ENCODE peak calls at places on chromosomes 6 and 20, in five cellular contexts. One of them, this sample, is unnamed. For H3K4me1 and H3K36me3, the result is how much of the 10 kb centered on the place peaks cover.

GRCh38 chr6:65706436-65706835 is 590 bp downstream of the EYS start:
- DNase-seq in A673: no peak
- DNase-seq in fibroblast of lung: no peak
- DNase-seq in GM23248: no peak
- DNase-seq in cardiac muscle cell: no peak
- DNase-seq in this sample: no peak

GRCh38 chr6:29853245-29853644 is 25.6 kb downstream of the HLA-G start:
- DNase-seq in A673: no peak
- DNase-seq in fibroblast of lung: no peak
- DNase-seq in cardiac muscle cell: no peak
- DNase-seq in GM23248: no peak
- DNase-seq in this sample: no peak

GRCh38 chr6:165846123-165846966 is 183.3 kb upstream of the PDE10A start:
- DNase-seq in fibroblast of lung: peak
- DNase-seq in cardiac muscle cell: no peak
- DNase-seq in A673: no peak
- DNase-seq in GM23248: peak
- DNase-seq in this sample: no peak

GRCh38 chr20:58896820-58897219 is 44.3 kb downstream of the GNAS start:
- DNase-seq in GM23248: peak
- DNase-seq in A673: no peak
- DNase-seq in cardiac muscle cell: no peak
- DNase-seq in fibroblast of lung: no peak
- DNase-seq in this sample: no peak

GRCh38 chr20:52532674-52533073 is 341.1 kb upstream of the ZFP64 start:
- DNase-seq in fibroblast of lung: no peak
- DNase-seq in cardiac muscle cell: no peak
- DNase-seq in A673: no peak
- DNase-seq in GM23248: no peak
- DNase-seq in this sample: no peak

GRCh38 chr6:34967461-34967860 is 78.4 kb downstream of the ANKS1A start:
- DNase-seq in cardiac muscle cell: no peak
- DNase-seq in fibroblast of lung: no peak
- DNase-seq in A673: no peak
- DNase-seq in GM23248: no peak
- DNase-seq in this sample: no peak

GRCh38 chr6:124535746-124536145 is 426.5 kb upstream of the RNF217 start:
- DNase-seq in A673: no peak
- DNase-seq in cardiac muscle cell: no peak
- DNase-seq in GM23248: no peak
- DNase-seq in fibroblast of lung: peak
- DNase-seq in this sample: no peak

GRCh38 chr6:43823879-43824740 is 54.1 kb downstream of the VEGFA start:
- DNase-seq in cardiac muscle cell: no peak
- DNase-seq in fibroblast of lung: no peak
- DNase-seq in A673: peak
- DNase-seq in GM23248: no peak
- DNase-seq in this sample: no peak

GRCh38 chr20:52190437-52191131 is 995 bp downstream of the ZFP64 start:
- DNase-seq in GM23248: peak
- DNase-seq in A673: peak
- DNase-seq in fibroblast of lung: peak
- DNase-seq in cardiac muscle cell: peak
- DNase-seq in this sample: no peak

GRCh38 chr6:111995409-111995808 is 58.5 kb upstream of the CCN6 start:
- DNase-seq in GM23248: peak
- DNase-seq in A673: peak
- DNase-seq in fibroblast of lung: peak
- DNase-seq in cardiac muscle cell: no peak
- DNase-seq in this sample: no peak

GRCh38 chr6:130421567-130421966 is 55.8 kb downstream of the TMEM200A start:
- DNase-seq in fibroblast of lung: peak
- DNase-seq in GM23248: peak
- DNase-seq in A673: no peak
- DNase-seq in cardiac muscle cell: no peak
- DNase-seq in this sample: peak

GRCh38 chr20:50285376-50286173 is 94.9 kb downstream of the CEBPB start:
- DNase-seq in fibroblast of lung: peak
- DNase-seq in A673: no peak
- DNase-seq in cardiac muscle cell: no peak
- DNase-seq in GM23248: peak
- DNase-seq in this sample: peak

GRCh38 chr6:134577998-134578397 is 260.1 kb upstream of the SGK1 start:
- DNase-seq in cardiac muscle cell: peak
- DNase-seq in A673: no peak
- DNase-seq in fibroblast of lung: peak
- DNase-seq in GM23248: peak
- DNase-seq in this sample: no peak

GRCh38 chr20:62586799-62587198 is 55.5 kb upstream of the SLCO4A1 start:
- DNase-seq in cardiac muscle cell: no peak
- DNase-seq in GM23248: no peak
- DNase-seq in A673: no peak
- DNase-seq in fibroblast of lung: no peak
- DNase-seq in this sample: no peak

GRCh38 chr6:122853259-122853995 is 64.4 kb downstream of the SMPDL3A start:
- DNase-seq in fibroblast of lung: no peak
- DNase-seq in A673: no peak
- DNase-seq in cardiac muscle cell: no peak
- DNase-seq in GM23248: no peak
- DNase-seq in this sample: no peak

GRCh38 chr6:137823826-137824501 is 43.1 kb upstream of the TNFAIP3 start:
- DNase-seq in A673: peak
- DNase-seq in cardiac muscle cell: peak
- DNase-seq in fibroblast of lung: peak
- DNase-seq in GM23248: peak
- DNase-seq in this sample: no peak

GRCh38 chr20:23061713-23062561 is 12.5 kb upstream of the THBD start:
- DNase-seq in GM23248: peak
- DNase-seq in fibroblast of lung: peak
- DNase-seq in A673: peak
- DNase-seq in cardiac muscle cell: no peak
- DNase-seq in this sample: peak

GRCh38 chr20:12237772-12238171 is 320.1 kb downstream of the BTBD3 start:
- DNase-seq in fibroblast of lung: no peak
- DNase-seq in A673: no peak
- DNase-seq in cardiac muscle cell: no peak
- DNase-seq in GM23248: no peak
- DNase-seq in this sample: no peak

GRCh38 chr20:43541214-43541613 is 17.6 kb upstream of the SGK2 start:
- DNase-seq in fibroblast of lung: no peak
- DNase-seq in cardiac muscle cell: no peak
- DNase-seq in A673: no peak
- DNase-seq in GM23248: peak
- DNase-seq in this sample: no peak

GRCh38 chr6:44667668-44668390 is 280.3 kb downstream of the CDC5L start:
- DNase-seq in GM23248: no peak
- DNase-seq in cardiac muscle cell: peak
- DNase-seq in fibroblast of lung: no peak
- DNase-seq in A673: no peak
- DNase-seq in this sample: peak

GRCh38 chr20:62155428-62156253 is 12.1 kb downstream of the SS18L1 start:
- DNase-seq in GM23248: peak
- DNase-seq in fibroblast of lung: no peak
- DNase-seq in A673: no peak
- DNase-seq in cardiac muscle cell: no peak
- DNase-seq in this sample: no peak

GRCh38 chr6:129402244-129402643 is 307.7 kb downstream of the ARHGAP18 start:
- DNase-seq in A673: peak
- DNase-seq in fibroblast of lung: peak
- DNase-seq in cardiac muscle cell: no peak
- DNase-seq in GM23248: peak
- DNase-seq in this sample: peak

GRCh38 chr6:29516108-29516507 is 28.4 kb upstream of the MAS1L start:
- DNase-seq in fibroblast of lung: peak
- DNase-seq in cardiac muscle cell: no peak
- DNase-seq in A673: peak
- DNase-seq in GM23248: peak
- DNase-seq in this sample: peak

GRCh38 chr6:26075063-26075717 is 12.0 kb upstream of the HFE start:
- DNase-seq in A673: no peak
- DNase-seq in cardiac muscle cell: no peak
- DNase-seq in GM23248: no peak
- DNase-seq in fibroblast of lung: no peak
- DNase-seq in this sample: no peak

GRCh38 chr6:79946773-79947190 is 571 bp downstream of the ELOVL4 start:
- DNase-seq in A673: peak
- DNase-seq in GM23248: peak
- DNase-seq in fibroblast of lung: peak
- DNase-seq in cardiac muscle cell: peak
- DNase-seq in this sample: peak

DNA sequence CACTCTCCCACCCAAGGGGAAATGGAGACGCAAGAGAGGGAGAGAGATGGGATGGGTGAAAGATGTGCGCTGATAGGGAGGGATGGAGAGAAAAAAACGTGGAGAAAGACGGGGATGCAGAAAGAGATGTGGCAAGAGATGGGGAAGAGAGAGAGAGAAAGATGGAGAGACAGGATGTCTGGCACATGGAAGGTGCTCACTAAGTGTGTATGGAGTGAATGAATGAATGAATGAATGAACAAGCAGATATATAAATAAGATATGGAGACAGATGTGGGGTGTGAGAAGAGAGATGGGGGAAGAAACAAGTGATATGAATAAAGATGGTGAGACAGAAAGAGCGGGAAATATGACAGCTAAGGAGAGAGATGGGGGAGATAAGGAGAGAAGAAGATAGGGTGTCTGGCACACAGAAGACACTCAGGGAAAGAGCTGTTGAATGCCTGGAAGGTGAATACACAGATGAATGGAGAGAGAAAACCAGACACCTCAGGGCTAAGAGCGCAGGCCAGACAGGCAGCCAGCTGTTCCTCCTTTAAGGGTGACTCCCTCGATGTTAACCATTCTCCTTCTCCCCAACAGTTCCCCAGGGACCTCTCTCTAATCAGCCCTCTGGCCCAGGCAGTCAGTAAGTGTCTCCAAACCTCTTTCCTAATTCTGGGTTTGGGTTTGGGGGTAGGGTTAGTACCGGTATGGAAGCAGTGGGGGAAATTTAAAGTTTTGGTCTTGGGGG is 753 bp downstream of the TNF start:
- DNase-seq in fibroblast of lung: no peak
- DNase-seq in A673: peak
- DNase-seq in GM23248: no peak
- DNase-seq in cardiac muscle cell: no peak
- DNase-seq in this sample: no peak
- H3K4me1 ChIP-seq in fibroblast of lung: under half
- H3K4me1 ChIP-seq in A673: under half
- H3K4me1 ChIP-seq in GM23248: under half
- H3K4me1 ChIP-seq in cardiac muscle cell: under half
- H3K4me1 ChIP-seq in this sample: under half

GRCh38 chr20:48634641-48635040 is 193.2 kb downstream of the PREX1 start:
- DNase-seq in A673: no peak
- DNase-seq in fibroblast of lung: no peak
- DNase-seq in GM23248: no peak
- DNase-seq in cardiac muscle cell: no peak
- DNase-seq in this sample: no peak
- H3K36me3 ChIP-seq in A673: half or more
- H3K36me3 ChIP-seq in fibroblast of lung: under half
- H3K36me3 ChIP-seq in GM23248: under half
- H3K36me3 ChIP-seq in cardiac muscle cell: under half
- H3K36me3 ChIP-seq in this sample: under half

GRCh38 chr6:41199427-41200246 is 1.3 kb downstream of the TREML2 start:
- DNase-seq in A673: no peak
- DNase-seq in GM23248: no peak
- DNase-seq in cardiac muscle cell: no peak
- DNase-seq in fibroblast of lung: no peak
- DNase-seq in this sample: no peak

GRCh38 chr6:41201784-41202181 is 834 bp upstream of the TREML2 start:
- DNase-seq in fibroblast of lung: no peak
- DNase-seq in cardiac muscle cell: no peak
- DNase-seq in GM23248: no peak
- DNase-seq in A673: no peak
- DNase-seq in this sample: no peak

GRCh38 chr6:41200901-41201783 is at the start of gene TREML2:
- DNase-seq in fibroblast of lung: no peak
- DNase-seq in A673: no peak
- DNase-seq in cardiac muscle cell: no peak
- DNase-seq in GM23248: no peak
- DNase-seq in this sample: no peak

GRCh38 chr6:41197234-41197633 is 3.7 kb downstream of the TREML2 start:
- DNase-seq in cardiac muscle cell: no peak
- DNase-seq in A673: no peak
- DNase-seq in fibroblast of lung: no peak
- DNase-seq in GM23248: no peak
- DNase-seq in this sample: no peak

DNA sequence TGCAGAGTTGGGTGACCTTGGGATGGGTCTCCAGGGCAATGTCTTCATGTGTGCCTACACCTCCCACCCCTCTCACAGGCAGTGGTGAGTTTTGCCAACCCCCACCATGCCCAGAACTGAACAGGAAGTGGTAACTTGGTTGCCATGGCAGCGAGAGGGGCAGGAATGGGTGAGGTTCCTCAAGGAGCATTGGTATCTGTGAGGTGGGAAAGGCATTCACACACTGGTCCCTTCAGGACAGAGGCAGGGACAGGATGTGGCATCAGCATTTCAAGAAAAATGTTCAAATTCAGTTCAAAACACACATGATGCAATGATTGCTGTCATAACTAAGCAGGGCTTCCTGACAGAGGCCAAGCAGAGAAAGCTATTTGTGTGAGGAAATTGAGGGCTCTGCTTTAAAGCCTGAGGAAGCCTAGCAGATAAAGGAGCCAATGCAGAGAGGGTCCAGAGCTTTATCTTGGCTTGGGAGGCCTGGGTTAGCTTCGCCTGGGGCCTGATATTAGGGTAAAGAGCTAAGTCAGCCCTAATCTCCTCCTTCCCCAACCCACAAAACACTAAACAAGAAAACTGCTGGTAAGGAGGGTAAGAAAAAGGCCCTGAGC is 551 bp downstream of the TREML2 start:
- DNase-seq in cardiac muscle cell: no peak
- DNase-seq in A673: peak
- DNase-seq in fibroblast of lung: peak
- DNase-seq in GM23248: peak
- DNase-seq in this sample: no peak
- H3K4me3 ChIP-seq in cardiac muscle cell: no peak
- H3K4me3 ChIP-seq in A673: no peak
- H3K4me3 ChIP-seq in fibroblast of lung: no peak
- H3K4me3 ChIP-seq in GM23248: no peak
- H3K4me3 ChIP-seq in this sample: no peak

DNA sequence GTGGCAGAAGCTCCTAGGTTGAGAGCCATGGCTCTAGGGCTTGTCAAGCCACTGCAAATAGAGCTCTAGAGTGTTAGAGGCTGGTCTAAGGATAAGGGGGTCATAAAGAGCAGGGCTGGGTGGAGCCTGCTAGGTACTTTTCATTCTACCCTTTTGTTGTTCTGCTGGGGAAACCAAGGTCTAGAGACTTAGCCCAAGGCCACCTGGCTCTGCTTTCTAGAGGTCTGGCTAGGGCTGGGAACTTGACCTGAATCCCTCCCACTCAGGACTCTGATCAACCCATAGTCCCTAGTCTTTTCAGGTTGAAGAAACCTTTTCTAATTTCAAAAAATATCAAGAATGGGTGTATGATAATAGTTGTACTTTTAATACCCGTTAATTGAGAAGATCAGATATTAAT is 13.7 kb downstream of the CHMP4B start:
- DNase-seq in cardiac muscle cell: no peak
- DNase-seq in A673: no peak
- DNase-seq in GM23248: no peak
- DNase-seq in fibroblast of lung: no peak
- DNase-seq in this sample: no peak
- H3K4me1 ChIP-seq in cardiac muscle cell: half or more
- H3K4me1 ChIP-seq in A673: under half
- H3K4me1 ChIP-seq in GM23248: under half
- H3K4me1 ChIP-seq in fibroblast of lung: under half
- H3K4me1 ChIP-seq in this sample: under half